ENCODE peak calls at places on chromosomes 7 and 10, in eight cellular contexts. O is fibroblast of lung, X is epithelial cell of esophagus, M is cardiac fibroblast, E is K562, U is AG04450, Y is psoas muscle, V is pancreas. Z is an unnamed sample.

GRCh38 chr10:27747096-27747451 is 1.5 kb upstream of the MKX start:
- DNase-seq in O (no peak), X (no peak), M (no peak), E (no peak), U (no peak), Y (no peak), V (no peak), Z (no peak)

GRCh38 chr7:31068006-31068675 is 16.0 kb downstream of the ADCYAP1R1 start:
- DNase-seq in O (no peak), X (no peak), M (no peak), E (no peak), U (no peak), Y (peak), V (no peak), Z (peak)

GRCh38 chr7:24715661-24716479 is 41.4 kb downstream of the GSDME start:
- DNase-seq in O (peak), X (peak), M (peak), E (peak), U (no peak), Y (no peak), V (no peak), Z (no peak)

GRCh38 chr10:60810437-60811182 is 32.3 kb downstream of the CDK1 start:
- DNase-seq in O (peak), X (peak), M (peak), E (no peak), U (no peak), Y (no peak), V (no peak), Z (no peak)

GRCh38 chr10:36256905-36257304 is 614.8 kb upstream of the FZD8 start:
- DNase-seq in O (peak), X (no peak), M (peak), E (no peak), U (no peak), Y (no peak), V (no peak), Z (no peak)

GRCh38 chr7:22669692-22670421 is 57.1 kb upstream of the IL6 start:
- DNase-seq in O (no peak), X (no peak), M (no peak), E (no peak), U (no peak), Y (no peak), V (no peak), Z (no peak)

GRCh38 chr10:86747796-86748581 is 8.4 kb upstream of the BMPR1A start:
- DNase-seq in O (no peak), X (no peak), M (peak), E (no peak), U (no peak), Y (no peak), V (no peak), Z (no peak)

GRCh38 chr7:88167223-88167622 is 52.6 kb downstream of the SRI start:
- DNase-seq in O (no peak), X (no peak), M (no peak), E (no peak), U (no peak), Y (no peak), V (no peak), Z (no peak)

GRCh38 chr7:41758321-41758720 is 55.4 kb upstream of the INHBA start:
- DNase-seq in O (no peak), X (no peak), M (no peak), E (no peak), U (no peak), Y (no peak), V (no peak), Z (no peak)

GRCh38 chr7:105531797-105532671 is at the start of gene RINT1:
- DNase-seq in O (peak), X (peak), M (peak), E (peak), U (peak), Y (peak), V (peak), Z (peak)

GRCh38 chr7:100893318-100893895 is 2.3 kb downstream of the ACHE start:
- DNase-seq in O (no peak), X (no peak), M (no peak), E (no peak), U (no peak), Y (no peak), V (peak), Z (no peak)

GRCh38 chr7:85469446-85469970 is 282.7 kb upstream of the SEMA3D start:
- DNase-seq in O (peak), X (no peak), M (no peak), E (no peak), U (no peak), Y (no peak), V (no peak), Z (no peak)

GRCh38 chr7:116815041-116815440 is 47.3 kb upstream of the CAPZA2 start:
- DNase-seq in O (no peak), X (no peak), M (no peak), E (no peak), U (no peak), Y (no peak), V (no peak), Z (no peak)

GRCh38 chr10:71812913-71813590 is 38.0 kb downstream of the PSAP start:
- DNase-seq in O (no peak), X (no peak), M (no peak), E (no peak), U (no peak), Y (no peak), V (no peak), Z (no peak)

GRCh38 chr10:71085689-71086438 is 126.5 kb upstream of the UNC5B start:
- DNase-seq in O (no peak), X (no peak), M (no peak), E (no peak), U (no peak), Y (peak), V (no peak), Z (no peak)

GRCh38 chr7:1431644-1432380 is 27.5 kb downstream of the MICALL2 start:
- DNase-seq in O (no peak), X (peak), M (no peak), E (no peak), U (no peak), Y (no peak), V (peak), Z (no peak)

GRCh38 chr7:92641921-92642511 is 51.8 kb upstream of the FAM133B start:
- DNase-seq in O (peak), X (peak), M (peak), E (no peak), U (peak), Y (no peak), V (no peak), Z (no peak)

GRCh38 chr7:144019457-144019856 is 19.3 kb downstream of the OR6B1 start:
- DNase-seq in O (peak), X (peak), M (peak), E (no peak), U (peak), Y (no peak), V (no peak), Z (no peak)

GRCh38 chr7:75842836-75843446 is 29.3 kb upstream of the CCL24 start:
- DNase-seq in O (peak), X (peak), M (peak), E (peak), U (peak), Y (no peak), V (no peak), Z (no peak)

GRCh38 chr10:4242561-4243035 is 457.6 kb upstream of the KLF6 start:
- DNase-seq in O (peak), X (peak), M (peak), E (no peak), U (peak), Y (no peak), V (no peak), Z (peak)

GRCh38 chr10:100370561-100370975 is 23.5 kb downstream of the SCD start:
- DNase-seq in O (peak), X (peak), M (peak), E (no peak), U (no peak), Y (peak), V (peak), Z (no peak)

GRCh38 chr7:74175270-74175803 is 1.2 kb downstream of the EIF4H start:
- DNase-seq in O (no peak), X (no peak), M (no peak), E (no peak), U (no peak), Y (no peak), V (no peak), Z (no peak)

GRCh38 chr7:30511973-30512662 is 7.5 kb upstream of the GGCT start:
- DNase-seq in O (no peak), X (no peak), M (no peak), E (no peak), U (no peak), Y (no peak), V (no peak), Z (no peak)

GRCh38 chr10:21122907-21123306 is 225.8 kb upstream of the NEBL start:
- DNase-seq in O (no peak), X (no peak), M (no peak), E (no peak), U (no peak), Y (no peak), V (no peak), Z (no peak)

GRCh38 chr7:116859323-116859722 is 3.1 kb upstream of the CAPZA2 start:
- DNase-seq in O (peak), X (peak), M (peak), E (no peak), U (peak), Y (no peak), V (no peak), Z (no peak)

GRCh38 chr7:2546776-2547586 is 8.3 kb downstream of the BRAT1 start:
- DNase-seq in O (no peak), X (no peak), M (no peak), E (no peak), U (no peak), Y (no peak), V (no peak), Z (no peak)

GRCh38 chr10:3361640-3362039 is 189.1 kb upstream of the PITRM1 start:
- DNase-seq in O (no peak), X (no peak), M (no peak), E (no peak), U (no peak), Y (no peak), V (no peak), Z (no peak)

GRCh38 chr7:142885311-142886230 is at the start of gene TRPV6:
- DNase-seq in O (no peak), X (peak), M (no peak), E (no peak), U (no peak), Y (peak), V (peak), Z (no peak)

GRCh38 chr7:47786557-47787248 is 161.6 kb downstream of the PKD1L1 start:
- DNase-seq in O (peak), X (peak), M (peak), E (no peak), U (peak), Y (peak), V (peak), Z (peak)

GRCh38 chr10:72035488-72035887 is 52.9 kb downstream of the SPOCK2 start:
- DNase-seq in O (no peak), X (no peak), M (no peak), E (no peak), U (no peak), Y (peak), V (no peak), Z (no peak)

GRCh38 chr10:98309366-98310355 is 41.7 kb upstream of the LOXL4 start:
- DNase-seq in O (peak), X (peak), M (peak), E (peak), U (peak), Y (peak), V (peak), Z (peak)

GRCh38 chr10:122531935-122532334 is 28.6 kb upstream of the DMBT1 start:
- DNase-seq in O (no peak), X (peak), M (no peak), E (no peak), U (no peak), Y (no peak), V (no peak), Z (no peak)

GRCh38 chr7:4144171-4144701 is 537.9 kb upstream of the FOXK1 start:
- DNase-seq in O (no peak), X (no peak), M (no peak), E (no peak), U (no peak), Y (no peak), V (peak), Z (no peak)
- H3K4me3 ChIP-seq in O (no peak), X (no peak), M (no peak), E (no peak), U (no peak), Y (peak), V (no peak), Z (peak)

GRCh38 chr7:27377988-27378387 is 135.4 kb downstream of the EVX1 start:
- DNase-seq in O (no peak), X (no peak), M (no peak), E (no peak), U (no peak), Y (no peak), V (no peak), Z (no peak)
- H3K4me3 ChIP-seq in O (no peak), X (no peak), M (no peak), E (no peak), U (no peak), Y (no peak), V (no peak), Z (no peak)

DNA sequence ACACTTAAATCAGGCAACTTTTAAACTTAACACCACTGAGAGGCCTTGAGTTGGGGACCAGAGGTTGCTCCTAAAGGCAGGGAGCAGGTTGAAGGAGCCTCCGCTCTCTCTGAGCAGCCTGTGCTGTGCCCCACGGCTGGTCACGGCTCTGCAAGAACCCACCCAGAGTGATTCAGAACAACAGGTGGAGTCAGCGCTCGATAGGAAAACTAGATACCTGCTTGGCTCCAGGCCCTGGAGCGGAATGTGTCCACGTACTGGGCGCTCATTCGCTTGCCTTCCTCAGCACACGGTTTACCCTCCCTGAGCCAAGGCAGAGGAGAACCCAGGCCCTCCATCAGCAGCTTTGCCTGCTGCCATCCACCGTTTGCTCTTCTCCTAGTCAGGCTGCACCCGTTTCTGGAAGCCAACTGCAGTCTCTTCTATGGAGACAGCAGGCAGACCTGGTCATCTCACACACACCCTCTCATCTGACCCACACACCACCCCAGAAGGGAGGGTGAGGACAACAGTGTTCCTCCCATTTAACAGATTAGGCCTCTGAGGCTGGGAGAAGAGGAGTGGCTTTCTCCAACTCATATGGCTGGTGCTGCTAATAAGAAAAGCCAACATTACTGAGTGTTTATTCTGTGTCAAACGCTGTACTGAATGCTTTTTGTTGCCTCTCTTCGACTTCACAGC is 37.6 kb upstream of the PDCD4 start:
- DNase-seq in O (no peak), X (no peak), M (no peak), E (no peak), U (no peak), Y (no peak), V (peak), Z (no peak)
- H3K4me3 ChIP-seq in O (no peak), X (no peak), M (no peak), E (no peak), U (no peak), Y (no peak), V (no peak), Z (no peak)

DNA sequence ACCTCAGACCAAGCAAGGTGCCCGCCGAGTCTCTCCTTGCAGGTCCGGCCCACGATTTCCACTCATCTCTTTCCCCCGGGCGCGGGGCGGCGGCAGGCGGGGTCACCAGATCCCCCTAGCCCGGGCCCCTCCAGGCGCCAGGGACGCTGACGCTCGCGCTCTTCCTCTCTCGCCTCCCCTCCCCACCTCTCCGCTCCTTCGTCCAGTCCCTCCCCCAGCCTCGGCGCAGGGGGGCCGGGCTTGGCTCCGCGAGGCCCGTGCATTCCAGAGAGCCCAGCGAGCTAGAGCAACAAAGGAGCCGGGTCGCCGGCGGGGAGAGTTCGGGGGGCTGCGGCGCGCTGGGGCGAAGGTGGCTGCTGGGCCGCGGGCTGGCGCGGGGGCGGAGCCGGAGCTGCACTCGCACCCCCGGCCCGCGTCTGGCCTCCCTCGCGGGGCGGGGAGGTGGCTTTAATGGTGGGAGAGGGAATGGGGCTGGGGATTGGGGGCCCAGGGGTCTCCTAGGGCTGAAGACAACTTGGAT is at the start of gene SMO:
- DNase-seq in O (peak), X (peak), M (no peak), E (peak), U (no peak), Y (peak), V (peak), Z (peak)
- H3K4me3 ChIP-seq in O (peak), X (peak), M (peak), E (no peak), U (peak), Y (peak), V (peak), Z (peak)

DNA sequence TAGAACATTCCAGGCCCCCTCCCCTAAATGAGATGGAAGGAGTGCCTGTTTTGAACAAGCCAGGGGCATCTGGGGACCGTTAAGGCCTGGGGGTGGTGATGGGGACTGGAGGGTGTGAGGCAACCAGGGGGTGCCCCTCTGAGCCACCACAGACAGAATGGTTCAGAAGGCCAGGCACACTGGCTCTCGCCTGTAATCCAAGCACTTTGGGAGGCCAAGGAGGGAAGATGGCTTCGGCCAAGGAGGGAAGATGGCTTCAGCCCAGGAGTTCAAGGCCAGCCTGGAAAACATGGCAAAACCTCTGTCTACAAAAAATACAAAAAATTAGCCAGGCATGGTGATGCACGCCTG is 173.2 kb upstream of the TNRC18 start:
- DNase-seq in O (no peak), X (no peak), M (no peak), E (no peak), U (no peak), Y (no peak), V (no peak), Z (no peak)
- H3K4me3 ChIP-seq in O (no peak), X (peak), M (no peak), E (peak), U (peak), Y (no peak), V (no peak), Z (no peak)

GRCh38 chr10:42479057-42479456 is 159.3 kb downstream of the ZNF33B start:
- DNase-seq in O (no peak), X (no peak), M (no peak), E (no peak), U (no peak), Y (no peak), V (no peak), Z (no peak)

GRCh38 chr10:42476101-42476500 is 162.3 kb downstream of the ZNF33B start:
- DNase-seq in O (no peak), X (no peak), M (no peak), E (peak), U (no peak), Y (no peak), V (no peak), Z (no peak)

GRCh38 chr10:42477170-42477569 is 161.2 kb downstream of the ZNF33B start:
- DNase-seq in O (no peak), X (no peak), M (no peak), E (no peak), U (no peak), Y (no peak), V (no peak), Z (no peak)

DNA sequence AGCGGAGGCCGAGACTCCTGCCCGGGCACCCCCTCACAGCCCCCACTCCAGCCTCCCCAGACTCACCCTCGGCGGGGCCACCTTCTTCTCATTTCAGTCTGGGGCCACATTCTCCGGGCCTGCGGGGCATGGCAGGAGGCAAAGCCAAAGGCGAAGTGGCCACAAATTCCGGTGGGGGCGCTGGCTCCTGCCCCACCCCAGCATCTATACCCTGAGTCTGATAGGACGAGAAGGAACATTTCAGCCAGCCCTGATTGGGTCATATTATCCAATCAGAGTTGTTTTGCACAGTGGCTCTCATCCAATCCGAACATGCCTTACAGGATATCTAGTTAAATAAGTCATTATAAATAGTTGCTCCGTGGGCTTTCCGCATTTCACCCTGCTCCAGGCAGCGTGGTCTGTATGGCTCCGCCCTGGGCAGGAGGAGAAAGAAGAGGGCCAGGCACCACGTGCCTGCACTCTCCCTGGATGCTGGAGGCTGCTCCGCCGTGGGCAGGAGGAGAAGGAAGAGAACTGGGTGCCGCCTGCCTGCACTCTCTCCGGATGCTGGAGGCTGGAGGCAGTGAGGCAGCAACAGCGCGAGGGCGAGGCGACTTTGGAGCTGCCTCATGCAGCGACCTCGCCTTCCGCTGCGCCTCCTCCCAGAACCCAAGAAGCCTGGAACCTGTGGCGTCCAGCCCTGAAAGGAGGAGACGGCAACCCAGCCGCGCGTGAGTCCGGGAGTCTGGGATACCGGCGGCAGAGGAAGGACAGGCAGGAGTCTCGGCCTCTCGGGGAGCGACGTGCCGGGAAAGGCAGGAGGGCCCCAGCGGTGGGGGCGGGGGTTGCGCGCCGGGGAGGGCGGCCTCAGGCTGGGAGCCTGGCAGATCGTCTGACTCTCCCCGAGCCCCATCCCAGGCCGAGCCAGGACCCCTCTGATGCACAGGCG is 162.9 kb downstream of the ZNF33B start:
- DNase-seq in O (no peak), X (peak), M (peak), E (peak), U (no peak), Y (no peak), V (peak), Z (no peak)
- H3K4me3 ChIP-seq in O (peak), X (peak), M (peak), E (peak), U (peak), Y (no peak), V (no peak), Z (peak)

GRCh38 chr7:151381083-151381332 is 28.8 kb downstream of the WDR86 start:
- DNase-seq in O (no peak), X (no peak), M (no peak), E (no peak), U (no peak), Y (no peak), V (no peak), Z (no peak)
- H3K4me3 ChIP-seq in O (no peak), X (no peak), M (no peak), E (no peak), U (no peak), Y (peak), V (no peak), Z (peak)

Z was measured in left ventricle myocardium inferior.